ENCODE peak calls at places on chromosomes 13 and 19, in seven cellular contexts. C is pancreas, T is MM.1S, K is psoas muscle, O is Caco-2, A is H9, V is upper lobe of right lung. I is an unnamed sample.

GRCh38 chr13:31781064-31781463 is 41.7 kb downstream of the RXFP2 start:
- DNase-seq in T (no peak), K (no peak), A (no peak), O (no peak), C (no peak), V (no peak), I (no peak)

GRCh38 chr13:106619688-106620555 is 52.0 kb upstream of the ARGLU1 start:
- DNase-seq in O (no peak), A (peak; percentile 51), K (no peak), C (peak; percentile 21), V (no peak), T (peak; percentile 54), I (peak; percentile 33)

GRCh38 chr19:48249502-48250014 is 6.2 kb downstream of the CARD8 start:
- DNase-seq in V (peak; percentile 76), A (no peak), K (peak; percentile 59), C (no peak), O (no peak), T (peak; percentile 55), I (peak; percentile 49)

GRCh38 chr13:52461265-52461664 is 6.0 kb downstream of the CKAP2 start:
- DNase-seq in C (no peak), K (no peak), V (no peak), T (no peak), O (no peak), A (no peak), I (no peak)

GRCh38 chr13:38415233-38415632 is 65.6 kb downstream of the UFM1 start:
- DNase-seq in V (no peak), T (peak; percentile 83), C (no peak), A (no peak), O (no peak), K (no peak), I (no peak)

GRCh38 chr13:30713133-30713532 is 22.2 kb upstream of the ALOX5AP start:
- DNase-seq in C (no peak), A (no peak), V (no peak), T (no peak), K (no peak), O (no peak), I (no peak)

GRCh38 chr19:10006752-10007323 is 3.5 kb downstream of the COL5A3 start:
- DNase-seq in T (no peak), O (no peak), A (no peak), C (no peak), K (no peak), V (no peak), I (no peak)

GRCh38 chr19:14603990-14604387 is 21.1 kb downstream of the CLEC17A start:
- DNase-seq in V (no peak), O (no peak), C (no peak), A (no peak), K (no peak), T (no peak), I (no peak)

GRCh38 chr19:54168174-54168917 is 4.6 kb downstream of the TMC4 start:
- DNase-seq in K (peak; percentile 96), T (peak; percentile 79), O (peak; percentile 90), C (peak; percentile 92), A (peak; percentile 95), V (peak; percentile 96), I (peak; percentile 89)

GRCh38 chr19:11552666-11553372 is 6.2 kb downstream of the ELOF1 start:
- DNase-seq in A (no peak), T (no peak), K (no peak), C (no peak), O (no peak), V (no peak), I (no peak)

GRCh38 chr19:369876-370275 is 25.3 kb upstream of the MIER2 start:
- DNase-seq in C (no peak), T (no peak), K (no peak), V (no peak), A (no peak), O (no peak), I (no peak)

GRCh38 chr19:10137751-10138682 is 18.3 kb upstream of the EIF3G start:
- DNase-seq in K (no peak), T (no peak), C (no peak), A (no peak), O (no peak), V (no peak), I (no peak)

GRCh38 chr13:95298971-95299627 is 2.2 kb downstream of the ABCC4 start:
- DNase-seq in A (no peak), T (no peak), K (no peak), V (no peak), C (no peak), O (peak; percentile 61), I (no peak)

GRCh38 chr13:75178436-75178835 is 303.5 kb downstream of the TBC1D4 start:
- DNase-seq in C (no peak), V (no peak), O (no peak), K (no peak), A (no peak), T (no peak), I (no peak)

GRCh38 chr13:29140277-29140676 is 320.1 kb downstream of the MTUS2 start:
- DNase-seq in O (no peak), A (no peak), V (no peak), K (no peak), C (no peak), T (no peak), I (no peak)

GRCh38 chr13:105969761-105970160 is 565.7 kb downstream of the EFNB2 start:
- DNase-seq in C (no peak), O (peak; percentile 87), K (no peak), T (no peak), A (no peak), V (no peak), I (no peak)

GRCh38 chr19:43430142-43430710 is 15.5 kb downstream of the TEX101 start:
- DNase-seq in T (peak; percentile 64), V (no peak), C (no peak), K (no peak), A (peak; percentile 51), O (no peak), I (no peak)

GRCh38 chr13:101490400-101491015 is 38.0 kb downstream of the ITGBL1 start:
- DNase-seq in K (no peak), O (no peak), A (no peak), V (no peak), T (no peak), C (no peak), I (no peak)

GRCh38 chr13:34243396-34243795 is 425.4 kb downstream of the RFC3 start:
- DNase-seq in O (no peak), V (no peak), A (no peak), K (no peak), C (no peak), T (no peak), I (no peak)

GRCh38 chr13:61954092-61954491 is 538.4 kb upstream of the PCDH20 start:
- DNase-seq in A (no peak), C (no peak), T (no peak), K (no peak), V (no peak), O (no peak), I (no peak)

GRCh38 chr13:26424181-26424580 is 133.3 kb upstream of the WASF3 start:
- DNase-seq in V (no peak), O (no peak), T (no peak), A (no peak), C (no peak), K (peak; percentile 70), I (peak; percentile 27)

GRCh38 chr19:45187421-45188100 is 9.0 kb downstream of the BLOC1S3 start:
- DNase-seq in C (no peak), T (peak; percentile 61), K (no peak), O (no peak), A (peak; percentile 63), V (no peak), I (no peak)

GRCh38 chr19:21569497-21569870 is 64.1 kb downstream of the ZNF429 start:
- DNase-seq in T (no peak), A (no peak), V (peak; percentile 80), C (peak; percentile 40), K (no peak), O (no peak), I (no peak)

DNA sequence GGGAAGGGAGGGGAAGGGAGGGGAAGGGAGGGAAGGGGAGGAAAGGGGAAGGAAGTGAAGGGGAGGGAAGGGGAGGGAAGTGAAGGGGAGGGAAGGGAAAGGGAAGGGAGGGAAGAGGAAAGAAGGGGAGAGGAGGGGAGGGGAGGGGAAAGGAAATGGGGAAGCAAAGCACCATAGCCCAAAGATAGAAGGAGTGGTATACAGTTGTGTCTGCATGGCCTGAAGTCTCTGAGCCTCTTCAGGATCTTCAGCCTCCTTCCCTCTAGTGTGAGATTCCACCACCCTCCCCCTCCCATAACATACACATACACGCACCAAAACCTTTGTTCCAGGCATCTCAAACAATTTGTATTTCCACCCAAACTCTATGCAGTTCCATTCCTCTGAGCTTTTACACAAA is 96.2 kb upstream of the SERP2 start:
- DNase-seq in T (no peak), K (no peak), O (no peak), V (no peak), C (no peak), A (no peak), I (no peak)
- H3K4me1 ChIP-seq in T (peaks cover 8% of the 10 kb centered on the region), K (peaks cover 15% of the 10 kb centered on the region), O (peaks cover 44% of the 10 kb centered on the region), V (peaks cover 16% of the 10 kb centered on the region), C (peaks cover 7% of the 10 kb centered on the region), A (no peaks in the 10 kb centered on the region), I (peaks cover 6% of the 10 kb centered on the region)

GRCh38 chr19:55655648-55656040 is 809 bp downstream of the U2AF2 start:
- DNase-seq in V (no peak), T (no peak), O (no peak), A (no peak), K (no peak), C (no peak), I (no peak)

GRCh38 chr19:55654833-55655647 is at the start of gene U2AF2:
- DNase-seq in V (peak; percentile 98), K (peak; percentile 99), O (peak; percentile 96), C (peak; percentile 98), A (peak; percentile 95), T (peak; percentile 92), I (peak; percentile 97)

GRCh38 chr19:55658846-55659459 is 4.1 kb downstream of the U2AF2 start:
- DNase-seq in K (peak; percentile 39), T (no peak), O (no peak), C (no peak), A (no peak), V (no peak), I (no peak)

GRCh38 chr19:55656552-55656951 is 1.7 kb downstream of the U2AF2 start:
- DNase-seq in T (no peak), K (no peak), O (no peak), A (no peak), C (no peak), V (no peak), I (no peak)

GRCh38 chr19:55657004-55657747 is 2.3 kb downstream of the U2AF2 start:
- DNase-seq in A (no peak), T (peak; percentile 14), C (no peak), O (no peak), V (no peak), K (no peak), I (no peak)
- H3K4me1 ChIP-seq in A (peaks cover 7% of the 10 kb centered on the region), T (peaks cover 20% of the 10 kb centered on the region), C (peaks cover 22% of the 10 kb centered on the region), O (peaks cover 6% of the 10 kb centered on the region), V (peaks cover 44% of the 10 kb centered on the region), K (peaks cover 40% of the 10 kb centered on the region), I (peaks cover 15% of the 10 kb centered on the region)

GRCh38 chr13:97233499-97233898 is 11.4 kb downstream of the MBNL2 start:
- DNase-seq in V (no peak), K (no peak), T (no peak), C (no peak), O (no peak), A (no peak), I (no peak)
- H3K4me1 ChIP-seq in V (peaks cover 69% of the 10 kb centered on the region), K (peaks cover 82% of the 10 kb centered on the region), T (no peaks in the 10 kb centered on the region), C (peaks cover 59% of the 10 kb centered on the region), O (peaks cover 12% of the 10 kb centered on the region), A (no peaks in the 10 kb centered on the region), I (no peaks in the 10 kb centered on the region)

DNA sequence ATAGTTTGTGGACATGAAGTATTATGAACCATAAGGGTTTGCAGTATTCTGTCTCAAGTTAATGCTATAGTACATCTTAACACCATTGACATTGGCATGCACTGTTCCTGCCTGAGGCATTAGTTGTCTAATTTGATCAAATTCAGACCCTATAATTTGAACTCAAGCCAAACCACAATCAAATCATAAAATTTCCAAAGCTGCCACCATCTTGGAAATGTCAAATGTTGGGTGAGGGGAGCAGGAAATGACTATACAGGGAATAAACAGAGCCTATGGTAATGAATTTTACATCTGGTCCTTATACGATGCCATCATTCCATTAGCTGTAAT is 257.9 kb downstream of the SPRY2 start:
- DNase-seq in K (no peak), C (no peak), A (no peak), O (no peak), T (no peak), V (no peak), I (no peak)
- H3K4me1 ChIP-seq in K (peaks cover 7% of the 10 kb centered on the region), C (peaks cover 7% of the 10 kb centered on the region), A (peaks cover 3% of the 10 kb centered on the region), O (peaks cover 22% of the 10 kb centered on the region), T (no peaks in the 10 kb centered on the region), V (peaks cover 12% of the 10 kb centered on the region), I (no peaks in the 10 kb centered on the region)